ENCODE peak calls at places on chromosome 2, in six cellular contexts. N is HCT116, O is A549, Y is HepG2, J is GM12891, Z is tibial nerve. C is an unnamed sample.

GRCh38 chr2:24559714-24560113 is 68.7 kb downstream of the NCOA1 start:
- DNase-seq in N (no peak), O (no peak), Y (no peak), J (no peak), Z (no peak), C (no peak)

GRCh38 chr2:607172-607571 is 70.0 kb downstream of the TMEM18 start:
- DNase-seq in N (no peak), O (no peak), Y (no peak), J (no peak), Z (no peak), C (no peak)

GRCh38 chr2:118185210-118186109 is 97.2 kb downstream of the INSIG2 start:
- DNase-seq in N (no peak), O (peak), Y (no peak), J (peak), Z (peak), C (peak)

GRCh38 chr2:49255325-49256023 is 101.2 kb upstream of the FSHR start:
- DNase-seq in N (no peak), O (no peak), Y (no peak), J (no peak), Z (no peak), C (no peak)

GRCh38 chr2:106953779-106954178 is 67.8 kb upstream of the ST6GAL2 start:
- DNase-seq in N (no peak), O (no peak), Y (no peak), J (no peak), Z (no peak), C (no peak)

GRCh38 chr2:174428214-174428613 is 32.7 kb downstream of the SCRN3 start:
- DNase-seq in N (no peak), O (peak), Y (peak), J (no peak), Z (no peak), C (no peak)

GRCh38 chr2:203820969-203821368 is 46.6 kb upstream of the CTLA4 start:
- DNase-seq in N (no peak), O (no peak), Y (no peak), J (no peak), Z (no peak), C (no peak)

GRCh38 chr2:159939946-159940345 is 122.5 kb downstream of the PLA2R1 start:
- DNase-seq in N (peak), O (peak), Y (peak), J (no peak), Z (peak), C (no peak)

GRCh38 chr2:36561223-36561944 is 36.6 kb downstream of the FEZ2 start:
- DNase-seq in N (peak), O (peak), Y (peak), J (no peak), Z (no peak), C (no peak)

GRCh38 chr2:238979636-238980035 is 131.8 kb downstream of the TWIST2 start:
- DNase-seq in N (no peak), O (no peak), Y (no peak), J (no peak), Z (no peak), C (no peak)

GRCh38 chr2:238706673-238707072 is 141.2 kb upstream of the TWIST2 start:
- DNase-seq in N (no peak), O (no peak), Y (no peak), J (no peak), Z (no peak), C (no peak)

GRCh38 chr2:7829241-7829640 is 852.6 kb upstream of the ID2 start:
- DNase-seq in N (no peak), O (no peak), Y (no peak), J (no peak), Z (no peak), C (no peak)

GRCh38 chr2:88818381-88818780 is 126.9 kb downstream of the RPIA start:
- DNase-seq in N (no peak), O (no peak), Y (no peak), J (no peak), Z (no peak), C (no peak)

GRCh38 chr2:54866179-54866578 is 142.7 kb downstream of the EML6 start:
- DNase-seq in N (no peak), O (no peak), Y (no peak), J (no peak), Z (no peak), C (no peak)

GRCh38 chr2:179224361-179224760 is 40.3 kb downstream of the SESTD1 start:
- DNase-seq in N (no peak), O (no peak), Y (no peak), J (no peak), Z (no peak), C (no peak)

GRCh38 chr2:172084734-172085459 is 410 bp upstream of the DLX1 start:
- DNase-seq in N (peak), O (peak), Y (peak), J (no peak), Z (peak), C (peak)

GRCh38 chr2:202681688-202682205 is 47.0 kb downstream of the FAM117B start:
- DNase-seq in N (no peak), O (no peak), Y (no peak), J (no peak), Z (no peak), C (no peak)

GRCh38 chr2:129923265-129924141 is 56.0 kb upstream of the RAB6C start:
- DNase-seq in N (peak), O (peak), Y (peak), J (no peak), Z (peak), C (peak)

GRCh38 chr2:215794829-215795546 is 218.4 kb downstream of the MREG start:
- DNase-seq in N (no peak), O (no peak), Y (peak), J (no peak), Z (no peak), C (peak)

GRCh38 chr2:216539791-216540241 is 41.2 kb downstream of the RPL37A start:
- DNase-seq in N (no peak), O (peak), Y (no peak), J (no peak), Z (no peak), C (no peak)

GRCh38 chr2:15117409-15118030 is 443.6 kb downstream of the NBAS start:
- DNase-seq in N (no peak), O (no peak), Y (no peak), J (no peak), Z (no peak), C (no peak)

GRCh38 chr2:42338567-42339190 is 22.3 kb downstream of the COX7A2L start:
- DNase-seq in N (no peak), O (no peak), Y (no peak), J (no peak), Z (no peak), C (no peak)

GRCh38 chr2:19009510-19009909 is 348.9 kb downstream of the OSR1 start:
- DNase-seq in N (no peak), O (peak), Y (no peak), J (no peak), Z (no peak), C (no peak)

GRCh38 chr2:207048421-207048820 is 109.1 kb downstream of the CPO start:
- DNase-seq in N (no peak), O (no peak), Y (no peak), J (no peak), Z (no peak), C (no peak)

GRCh38 chr2:36413218-36413617 is 57.6 kb downstream of the CRIM1 start:
- DNase-seq in N (no peak), O (no peak), Y (peak), J (no peak), Z (no peak), C (no peak)

GRCh38 chr2:180753809-180754761 is 226.3 kb upstream of the UBE2E3 start:
- DNase-seq in N (no peak), O (no peak), Y (no peak), J (no peak), Z (no peak), C (no peak)

DNA sequence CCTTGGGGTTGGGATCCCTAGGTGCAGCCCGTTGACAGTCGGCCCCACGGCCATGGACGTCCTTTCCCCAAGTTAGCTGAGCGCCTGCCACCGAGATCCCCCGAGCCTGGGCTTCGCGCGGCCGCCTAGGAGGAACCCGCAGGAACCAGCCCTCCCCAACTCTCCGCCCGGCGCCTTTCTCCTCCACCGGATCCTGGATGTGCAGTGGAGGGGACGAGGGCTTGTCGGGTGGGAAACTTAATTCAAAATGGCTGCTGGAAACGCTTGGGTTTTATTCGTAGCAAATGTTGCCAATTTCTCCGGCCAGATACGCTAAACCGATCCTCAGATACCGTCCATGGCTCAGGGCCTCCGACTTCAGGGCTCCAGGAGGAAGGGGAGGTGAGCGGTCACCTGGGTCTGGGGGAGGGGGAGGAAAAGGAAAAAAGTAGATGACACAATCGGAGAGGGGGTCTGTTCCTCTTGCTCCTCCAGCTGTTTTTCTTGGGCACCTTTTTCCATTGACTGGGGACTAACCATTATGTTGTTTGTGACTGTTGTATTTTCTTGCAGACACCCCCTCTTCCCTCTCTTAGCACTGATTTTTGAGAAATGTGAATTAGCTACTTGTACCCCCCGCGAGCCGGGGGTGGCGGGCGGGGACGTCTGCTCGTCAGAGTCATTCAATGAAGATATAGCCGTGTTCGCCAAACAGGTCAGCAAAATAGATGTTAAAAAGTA is 4.5 kb downstream of the MEIS1 start:
- DNase-seq in N (no peak), O (no peak), Y (no peak), J (no peak), Z (no peak), C (peak)
- TF ChIP-seq POLR2A in N (no peak), O (no peak), Y (no peak), J (no peak), Z (no peak), C (no peak)

DNA sequence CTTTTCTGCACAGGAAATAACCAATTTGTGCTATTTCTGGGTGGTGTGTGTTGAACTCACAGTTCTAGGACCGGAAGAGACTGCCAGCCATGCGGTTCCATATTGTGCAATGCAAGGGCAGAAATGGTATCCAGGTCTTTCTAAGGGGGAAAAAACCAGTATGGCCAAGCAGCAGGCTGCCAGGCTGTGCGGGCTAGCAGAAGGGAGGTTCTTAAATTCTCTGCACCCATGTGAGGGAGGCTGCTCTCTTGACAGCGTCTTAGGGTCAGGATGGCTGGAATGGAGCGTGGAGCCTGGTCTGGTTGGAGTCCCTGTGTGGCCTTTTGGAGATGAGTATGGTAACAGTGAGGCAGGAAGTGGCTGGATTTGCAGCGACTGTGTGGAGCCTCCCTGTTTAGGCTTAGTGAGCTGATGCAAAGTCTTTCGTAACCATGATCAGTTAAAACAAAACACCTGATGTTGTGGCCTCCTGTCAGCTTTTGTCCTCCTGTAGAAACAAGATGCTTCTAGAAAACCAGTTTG is 52.6 kb downstream of the NCK2 start:
- DNase-seq in N (no peak), O (no peak), Y (peak), J (no peak), Z (peak), C (peak)
- TF ChIP-seq POLR2A in N (no peak), O (no peak), Y (no peak), J (no peak), Z (no peak), C (no peak)

GRCh38 chr2:101230541-101230993 is 22.1 kb upstream of the CNOT11 start:
- DNase-seq in N (no peak), O (no peak), Y (peak), J (no peak), Z (no peak), C (no peak)
- TF ChIP-seq POLR2A in N (no peak), O (no peak), Y (no peak), J (no peak), Z (no peak), C (no peak)

GRCh38 chr2:131104487-131105155 is 515 bp upstream of the PLEKHB2 start:
- DNase-seq in N (peak), O (peak), Y (peak), J (peak), Z (peak), C (peak)

GRCh38 chr2:131105950-131106801 is 1.0 kb downstream of the PLEKHB2 start:
- DNase-seq in N (no peak), O (peak), Y (peak), J (no peak), Z (peak), C (peak)

GRCh38 chr2:131105156-131105949 is at the start of gene PLEKHB2:
- DNase-seq in N (peak), O (peak), Y (peak), J (peak), Z (peak), C (peak)
- TF ChIP-seq POLR2A in N (peak), O (peak), Y (peak), J (peak), Z (peak), C (peak)

GRCh38 chr2:84963692-84964405 is 7.1 kb upstream of the KCMF1 start:
- DNase-seq in N (no peak), O (peak), Y (peak), J (no peak), Z (no peak), C (no peak)
- TF ChIP-seq POLR2A in N (no peak), O (no peak), Y (peak), J (no peak), Z (no peak), C (no peak)

DNA sequence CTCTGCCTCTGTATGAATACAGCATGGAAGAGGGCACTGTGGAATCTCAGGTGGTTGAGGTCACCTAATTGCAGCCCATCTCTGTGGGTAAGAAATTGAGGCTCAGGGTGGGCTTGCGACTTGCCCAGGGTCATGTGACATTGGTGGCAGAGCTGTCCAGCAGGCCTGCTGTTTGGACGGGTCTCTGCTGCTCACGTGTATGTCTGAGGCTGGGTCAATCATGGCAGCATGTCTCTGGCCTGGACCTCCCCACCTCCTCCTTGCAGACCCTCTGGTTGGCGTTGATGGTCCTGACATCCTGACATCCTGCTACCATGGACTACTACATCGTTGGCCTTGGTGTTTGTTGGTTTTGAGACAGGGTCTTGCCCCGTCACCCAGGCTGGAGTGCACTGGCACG is 64.3 kb upstream of the HPCAL1 start:
- DNase-seq in N (no peak), O (no peak), Y (no peak), J (no peak), Z (no peak), C (no peak)
- TF ChIP-seq POLR2A in N (no peak), O (no peak), Y (no peak), J (no peak), Z (no peak), C (no peak)

C was measured in erythroblast.